ENCODE peak calls at places on chromosome 10, in six cellular contexts. One of them, this sample, is unnamed.
A peak's percentile ranks its signal among the peaks of the same experiment; 100 is the strongest.

GRCh38 chr10:96118604-96119450 is 11.3 kb upstream of the ZNF518A start:
- DNase-seq in HCT116: peak; percentile 98
- DNase-seq in ovary: no peak
- DNase-seq in upper lobe of left lung: no peak
- DNase-seq in esophagus squamous epithelium: no peak
- DNase-seq in A549: peak; percentile 72
- DNase-seq in this sample: no peak

GRCh38 chr10:45404770-45405120 is 30.7 kb downstream of the ALOX5 start:
- DNase-seq in HCT116: no peak
- DNase-seq in ovary: no peak
- DNase-seq in upper lobe of left lung: no peak
- DNase-seq in esophagus squamous epithelium: no peak
- DNase-seq in A549: no peak
- DNase-seq in this sample: no peak

GRCh38 chr10:91596821-91597396 is 36.0 kb downstream of the PPP1R3C start:
- DNase-seq in HCT116: no peak
- DNase-seq in ovary: no peak
- DNase-seq in upper lobe of left lung: no peak
- DNase-seq in esophagus squamous epithelium: no peak
- DNase-seq in A549: no peak
- DNase-seq in this sample: no peak

GRCh38 chr10:639001-639750 is 50.3 kb downstream of the DIP2C start:
- DNase-seq in HCT116: no peak
- DNase-seq in ovary: no peak
- DNase-seq in upper lobe of left lung: no peak
- DNase-seq in esophagus squamous epithelium: no peak
- DNase-seq in A549: no peak
- DNase-seq in this sample: no peak

GRCh38 chr10:45514283-45515270 is 140.6 kb downstream of the ALOX5 start:
- DNase-seq in HCT116: no peak
- DNase-seq in ovary: no peak
- DNase-seq in upper lobe of left lung: no peak
- DNase-seq in esophagus squamous epithelium: no peak
- DNase-seq in A549: no peak
- DNase-seq in this sample: peak; percentile 15

GRCh38 chr10:114868801-114869200 is 47.2 kb downstream of the FHIP2A start:
- DNase-seq in HCT116: no peak
- DNase-seq in ovary: no peak
- DNase-seq in upper lobe of left lung: no peak
- DNase-seq in esophagus squamous epithelium: no peak
- DNase-seq in A549: no peak
- DNase-seq in this sample: no peak

GRCh38 chr10:4652111-4653010 is 173.6 kb upstream of the AKR1E2 start:
- DNase-seq in HCT116: no peak
- DNase-seq in ovary: no peak
- DNase-seq in upper lobe of left lung: no peak
- DNase-seq in esophagus squamous epithelium: no peak
- DNase-seq in A549: no peak
- DNase-seq in this sample: no peak

GRCh38 chr10:13414855-13415254 is 66.8 kb upstream of the SEPHS1 start:
- DNase-seq in HCT116: peak; percentile 43
- DNase-seq in ovary: no peak
- DNase-seq in upper lobe of left lung: no peak
- DNase-seq in esophagus squamous epithelium: no peak
- DNase-seq in A549: no peak
- DNase-seq in this sample: peak; percentile 74

GRCh38 chr10:22791655-22792054 is 77.3 kb upstream of the PIP4K2A start:
- DNase-seq in HCT116: no peak
- DNase-seq in ovary: no peak
- DNase-seq in upper lobe of left lung: no peak
- DNase-seq in esophagus squamous epithelium: no peak
- DNase-seq in A549: no peak
- DNase-seq in this sample: no peak

GRCh38 chr10:51397695-51398094 is 301.7 kb downstream of the CSTF2T start:
- DNase-seq in HCT116: no peak
- DNase-seq in ovary: no peak
- DNase-seq in upper lobe of left lung: peak; percentile 62
- DNase-seq in esophagus squamous epithelium: no peak
- DNase-seq in A549: no peak
- DNase-seq in this sample: peak; percentile 86

GRCh38 chr10:99981581-99982199 is 28.1 kb downstream of the DNMBP start:
- DNase-seq in HCT116: no peak
- DNase-seq in ovary: no peak
- DNase-seq in upper lobe of left lung: no peak
- DNase-seq in esophagus squamous epithelium: no peak
- DNase-seq in A549: no peak
- DNase-seq in this sample: no peak

GRCh38 chr10:11919271-11919670 is 96.1 kb downstream of the PROSER2 start:
- DNase-seq in HCT116: no peak
- DNase-seq in ovary: no peak
- DNase-seq in upper lobe of left lung: no peak
- DNase-seq in esophagus squamous epithelium: no peak
- DNase-seq in A549: no peak
- DNase-seq in this sample: no peak

GRCh38 chr10:69883256-69883655 is 81.5 kb downstream of the COL13A1 start:
- DNase-seq in HCT116: no peak
- DNase-seq in ovary: no peak
- DNase-seq in upper lobe of left lung: no peak
- DNase-seq in esophagus squamous epithelium: no peak
- DNase-seq in A549: peak; percentile 26
- DNase-seq in this sample: no peak

GRCh38 chr10:603745-604144 is 85.7 kb downstream of the DIP2C start:
- DNase-seq in HCT116: no peak
- DNase-seq in ovary: no peak
- DNase-seq in upper lobe of left lung: no peak
- DNase-seq in esophagus squamous epithelium: no peak
- DNase-seq in A549: no peak
- DNase-seq in this sample: no peak

GRCh38 chr10:110818311-110819257 is 53.1 kb upstream of the PDCD4 start:
- DNase-seq in HCT116: no peak
- DNase-seq in ovary: no peak
- DNase-seq in upper lobe of left lung: peak; percentile 78
- DNase-seq in esophagus squamous epithelium: no peak
- DNase-seq in A549: no peak
- DNase-seq in this sample: peak; percentile 82

GRCh38 chr10:8105932-8106331 is 51.4 kb downstream of the GATA3 start:
- DNase-seq in HCT116: no peak
- DNase-seq in ovary: no peak
- DNase-seq in upper lobe of left lung: no peak
- DNase-seq in esophagus squamous epithelium: no peak
- DNase-seq in A549: no peak
- DNase-seq in this sample: no peak

GRCh38 chr10:80055760-80056159 is 22.7 kb upstream of the TMEM254 start:
- DNase-seq in HCT116: no peak
- DNase-seq in ovary: no peak
- DNase-seq in upper lobe of left lung: no peak
- DNase-seq in esophagus squamous epithelium: no peak
- DNase-seq in A549: no peak
- DNase-seq in this sample: no peak

GRCh38 chr10:33390046-33390445 is 55.6 kb upstream of the NRP1 start:
- DNase-seq in HCT116: no peak
- DNase-seq in ovary: no peak
- DNase-seq in upper lobe of left lung: no peak
- DNase-seq in esophagus squamous epithelium: no peak
- DNase-seq in A549: peak; percentile 8
- DNase-seq in this sample: no peak

GRCh38 chr10:88232029-88232895 is 350.9 kb downstream of the RNLS start:
- DNase-seq in HCT116: no peak
- DNase-seq in ovary: peak; percentile 59
- DNase-seq in upper lobe of left lung: peak; percentile 75
- DNase-seq in esophagus squamous epithelium: no peak
- DNase-seq in A549: no peak
- DNase-seq in this sample: peak; percentile 60

GRCh38 chr10:46096426-46096825 is 50.4 kb upstream of the MSMB start:
- DNase-seq in HCT116: no peak
- DNase-seq in ovary: no peak
- DNase-seq in upper lobe of left lung: no peak
- DNase-seq in esophagus squamous epithelium: no peak
- DNase-seq in A549: no peak
- DNase-seq in this sample: no peak

GRCh38 chr10:35152992-35153391 is 26.3 kb downstream of the CREM start:
- DNase-seq in HCT116: no peak
- DNase-seq in ovary: no peak
- DNase-seq in upper lobe of left lung: no peak
- DNase-seq in esophagus squamous epithelium: no peak
- DNase-seq in A549: no peak
- DNase-seq in this sample: no peak

GRCh38 chr10:123154943-123155505 is 822 bp downstream of the BUB3 start:
- DNase-seq in HCT116: peak; percentile 31
- DNase-seq in ovary: no peak
- DNase-seq in upper lobe of left lung: peak; percentile 63
- DNase-seq in esophagus squamous epithelium: no peak
- DNase-seq in A549: no peak
- DNase-seq in this sample: peak; percentile 26

GRCh38 chr10:66931340-66931948 is 5.6 kb downstream of the LRRTM3 start:
- DNase-seq in HCT116: peak; percentile 55
- DNase-seq in ovary: no peak
- DNase-seq in upper lobe of left lung: no peak
- DNase-seq in esophagus squamous epithelium: no peak
- DNase-seq in A549: peak; percentile 8
- DNase-seq in this sample: no peak

GRCh38 chr10:124249812-124250432 is 156.5 kb upstream of the CHST15 start:
- DNase-seq in HCT116: peak; percentile 22
- DNase-seq in ovary: no peak
- DNase-seq in upper lobe of left lung: no peak
- DNase-seq in esophagus squamous epithelium: no peak
- DNase-seq in A549: no peak
- DNase-seq in this sample: peak; percentile 45

GRCh38 chr10:73916761-73917470 is 6.0 kb downstream of the PLAU start:
- DNase-seq in HCT116: no peak
- DNase-seq in ovary: no peak
- DNase-seq in upper lobe of left lung: peak; percentile 57
- DNase-seq in esophagus squamous epithelium: no peak
- DNase-seq in A549: no peak
- DNase-seq in this sample: no peak

GRCh38 chr10:19956633-19957032 is 140.4 kb downstream of the PLXDC2 start:
- DNase-seq in HCT116: no peak
- DNase-seq in ovary: no peak
- DNase-seq in upper lobe of left lung: no peak
- DNase-seq in esophagus squamous epithelium: no peak
- DNase-seq in A549: no peak
- DNase-seq in this sample: no peak

GRCh38 chr10:97633921-97634320 is 621 bp upstream of the MORN4 start:
- DNase-seq in HCT116: peak; percentile 19
- DNase-seq in ovary: no peak
- DNase-seq in upper lobe of left lung: no peak
- DNase-seq in esophagus squamous epithelium: no peak
- DNase-seq in A549: no peak
- DNase-seq in this sample: peak; percentile 16
- TF ChIP-seq CTCF in HCT116: peak; percentile 53
- TF ChIP-seq CTCF in ovary: no peak
- TF ChIP-seq CTCF in upper lobe of left lung: peak; percentile 23
- TF ChIP-seq CTCF in esophagus squamous epithelium: peak; percentile 23
- TF ChIP-seq CTCF in A549: peak; percentile 25
- TF ChIP-seq CTCF in this sample: peak; percentile 44

GRCh38 chr10:93454146-93454545 is 28.0 kb downstream of the MYOF start:
- DNase-seq in HCT116: no peak
- DNase-seq in ovary: no peak
- DNase-seq in upper lobe of left lung: no peak
- DNase-seq in esophagus squamous epithelium: no peak
- DNase-seq in A549: no peak
- DNase-seq in this sample: no peak
- TF ChIP-seq POLR2A in HCT116: no peak
- TF ChIP-seq POLR2A in ovary: no peak
- TF ChIP-seq POLR2A in upper lobe of left lung: no peak
- TF ChIP-seq POLR2A in esophagus squamous epithelium: no peak
- TF ChIP-seq POLR2A in A549: no peak
- TF ChIP-seq POLR2A in this sample: no peak

GRCh38 chr10:63430999-63431356 is 34.8 kb downstream of the JMJD1C start:
- DNase-seq in HCT116: no peak
- DNase-seq in ovary: no peak
- DNase-seq in upper lobe of left lung: no peak
- DNase-seq in esophagus squamous epithelium: no peak
- DNase-seq in A549: no peak
- DNase-seq in this sample: no peak
- H3K4me1 ChIP-seq in HCT116: peaks cover 38% of the 10 kb centered on the region
- H3K4me1 ChIP-seq in ovary: peaks cover 11% of the 10 kb centered on the region
- H3K4me1 ChIP-seq in upper lobe of left lung: peaks cover 46% of the 10 kb centered on the region
- H3K4me1 ChIP-seq in esophagus squamous epithelium: peaks cover 60% of the 10 kb centered on the region
- H3K4me1 ChIP-seq in A549: peaks cover 61% of the 10 kb centered on the region
- H3K4me1 ChIP-seq in this sample: peaks cover 34% of the 10 kb centered on the region

GRCh38 chr10:64334084-64334483 is 812.9 kb downstream of the REEP3 start:
- DNase-seq in HCT116: no peak
- DNase-seq in ovary: no peak
- DNase-seq in upper lobe of left lung: no peak
- DNase-seq in esophagus squamous epithelium: no peak
- DNase-seq in A549: no peak
- DNase-seq in this sample: no peak
- TF ChIP-seq CTCF in HCT116: no peak
- TF ChIP-seq CTCF in ovary: no peak
- TF ChIP-seq CTCF in upper lobe of left lung: no peak
- TF ChIP-seq CTCF in esophagus squamous epithelium: no peak
- TF ChIP-seq CTCF in A549: no peak
- TF ChIP-seq CTCF in this sample: no peak

GRCh38 chr10:77925795-77926565 is 575 bp downstream of the DLG5 start:
- DNase-seq in HCT116: no peak
- DNase-seq in ovary: peak; percentile 73
- DNase-seq in upper lobe of left lung: peak; percentile 62
- DNase-seq in esophagus squamous epithelium: no peak
- DNase-seq in A549: no peak
- DNase-seq in this sample: peak; percentile 81

GRCh38 chr10:77925410-77925794 is 1.2 kb downstream of the DLG5 start:
- DNase-seq in HCT116: no peak
- DNase-seq in ovary: peak; percentile 47
- DNase-seq in upper lobe of left lung: no peak
- DNase-seq in esophagus squamous epithelium: no peak
- DNase-seq in A549: no peak
- DNase-seq in this sample: peak; percentile 19

GRCh38 chr10:77922551-77923179 is 3.9 kb downstream of the DLG5 start:
- DNase-seq in HCT116: no peak
- DNase-seq in ovary: no peak
- DNase-seq in upper lobe of left lung: no peak
- DNase-seq in esophagus squamous epithelium: no peak
- DNase-seq in A549: no peak
- DNase-seq in this sample: no peak

GRCh38 chr10:77927343-77928256 is 1.0 kb upstream of the DLG5 start:
- DNase-seq in HCT116: no peak
- DNase-seq in ovary: no peak
- DNase-seq in upper lobe of left lung: no peak
- DNase-seq in esophagus squamous epithelium: no peak
- DNase-seq in A549: no peak
- DNase-seq in this sample: no peak

GRCh38 chr10:77926566-77927342 is at the start of gene DLG5:
- DNase-seq in HCT116: no peak
- DNase-seq in ovary: peak; percentile 82
- DNase-seq in upper lobe of left lung: peak; percentile 50
- DNase-seq in esophagus squamous epithelium: no peak
- DNase-seq in A549: no peak
- DNase-seq in this sample: peak; percentile 69
- TF ChIP-seq POLR2A in HCT116: peak; percentile 29
- TF ChIP-seq POLR2A in ovary: peak; percentile 4
- TF ChIP-seq POLR2A in upper lobe of left lung: peak; percentile 47
- TF ChIP-seq POLR2A in esophagus squamous epithelium: peak; percentile 67
- TF ChIP-seq POLR2A in A549: peak; percentile 65
- TF ChIP-seq POLR2A in this sample: peak; percentile 36

GRCh38 chr10:105140600-105140999 is 499.5 kb downstream of the SORCS3 start:
- DNase-seq in HCT116: no peak
- DNase-seq in ovary: no peak
- DNase-seq in upper lobe of left lung: no peak
- DNase-seq in esophagus squamous epithelium: no peak
- DNase-seq in A549: no peak
- DNase-seq in this sample: no peak

GRCh38 chr10:105139363-105139762 is 498.3 kb downstream of the SORCS3 start:
- DNase-seq in HCT116: no peak
- DNase-seq in ovary: no peak
- DNase-seq in upper lobe of left lung: no peak
- DNase-seq in esophagus squamous epithelium: no peak
- DNase-seq in A549: no peak
- DNase-seq in this sample: no peak

GRCh38 chr10:105138287-105138854 is 497.3 kb downstream of the SORCS3 start:
- DNase-seq in HCT116: no peak
- DNase-seq in ovary: no peak
- DNase-seq in upper lobe of left lung: no peak
- DNase-seq in esophagus squamous epithelium: no peak
- DNase-seq in A549: no peak
- DNase-seq in this sample: no peak
- H3K4me1 ChIP-seq in HCT116: no peaks in the 10 kb centered on the region
- H3K4me1 ChIP-seq in ovary: no peaks in the 10 kb centered on the region
- H3K4me1 ChIP-seq in upper lobe of left lung: no peaks in the 10 kb centered on the region
- H3K4me1 ChIP-seq in esophagus squamous epithelium: no peaks in the 10 kb centered on the region
- H3K4me1 ChIP-seq in A549: no peaks in the 10 kb centered on the region
- H3K4me1 ChIP-seq in this sample: peaks cover 6% of the 10 kb centered on the region

This sample was measured in body of pancreas.